ENCODE peak calls at places on chromosomes 6 and 20, in eight cellular contexts. S is heart left ventricle, E is K562, C is retinal pigment epithelial cell, F is left ventricle myocardium inferior, P is psoas muscle, W is uterus, G is astrocyte of the cerebellum. M is an unnamed sample.

GRCh38 chr6:56450882-56451739 is 191.6 kb downstream of the DST start:
- DNase-seq in W (peak; percentile 72), F (peak; percentile 84), E (no peak), C (peak; percentile 61), S (peak; percentile 83), G (peak; percentile 31), P (peak; percentile 70), M (no peak)

GRCh38 chr20:17614176-17614811 is 44.4 kb downstream of the DSTN start:
- DNase-seq in P (peak; percentile 91), E (no peak), C (no peak), F (peak; percentile 87), W (peak; percentile 77), S (peak; percentile 79), G (no peak), M (no peak)

GRCh38 chr6:161057103-161058091 is 65.8 kb downstream of the MAP3K4 start:
- DNase-seq in S (no peak), C (no peak), E (peak; percentile 18), G (no peak), P (no peak), F (no peak), W (no peak), M (no peak)

GRCh38 chr20:7496394-7497111 is 443.7 kb downstream of the HAO1 start:
- DNase-seq in P (no peak), S (no peak), W (no peak), E (no peak), G (peak; percentile 55), F (no peak), C (no peak), M (no peak)

GRCh38 chr6:157235600-157236039 is 87.7 kb downstream of the TMEM242 start:
- DNase-seq in S (peak; percentile 62), C (no peak), G (no peak), E (no peak), F (peak; percentile 64), W (peak; percentile 73), P (peak; percentile 83), M (no peak)

GRCh38 chr6:15594512-15595241 is 68.2 kb downstream of the DTNBP1 start:
- DNase-seq in P (no peak), G (no peak), W (no peak), F (no peak), C (no peak), E (no peak), S (no peak), M (no peak)

GRCh38 chr20:62956387-62957135 is 4.1 kb downstream of the SLC17A9 start:
- DNase-seq in G (no peak), C (no peak), S (no peak), W (no peak), E (no peak), F (no peak), P (peak; percentile 51), M (no peak)

GRCh38 chr20:61980647-61981583 is 84.8 kb downstream of the TAF4 start:
- DNase-seq in E (peak; percentile 79), S (peak; percentile 41), G (no peak), P (no peak), C (no peak), W (no peak), F (peak; percentile 46), M (no peak)

GRCh38 chr6:90083891-90084290 is 189.6 kb downstream of the GJA10 start:
- DNase-seq in S (no peak), E (peak; percentile 64), C (no peak), P (no peak), G (no peak), F (no peak), W (no peak), M (no peak)

GRCh38 chr6:54195637-54196036 is 84.4 kb downstream of the MLIP start:
- DNase-seq in S (no peak), C (no peak), W (no peak), F (no peak), G (no peak), E (no peak), P (no peak), M (no peak)

GRCh38 chr6:69580696-69581095 is 216.1 kb downstream of the LMBRD1 start:
- DNase-seq in P (no peak), G (no peak), C (no peak), E (no peak), F (no peak), S (no peak), W (no peak), M (no peak)

GRCh38 chr6:83758533-83758932 is 49.6 kb upstream of the SNAP91 start:
- DNase-seq in C (no peak), F (no peak), G (no peak), W (no peak), E (no peak), S (no peak), P (no peak), M (no peak)

GRCh38 chr6:26538936-26539615 is 910 bp downstream of the HMGN4 start:
- DNase-seq in C (peak; percentile 84), F (no peak), G (no peak), E (no peak), S (no peak), W (no peak), P (no peak), M (no peak)

GRCh38 chr6:68958327-68958726 is 323.2 kb downstream of the ADGRB3 start:
- DNase-seq in P (no peak), S (no peak), E (peak; percentile 9), C (peak; percentile 4), W (no peak), G (no peak), F (no peak), M (no peak)

DNA sequence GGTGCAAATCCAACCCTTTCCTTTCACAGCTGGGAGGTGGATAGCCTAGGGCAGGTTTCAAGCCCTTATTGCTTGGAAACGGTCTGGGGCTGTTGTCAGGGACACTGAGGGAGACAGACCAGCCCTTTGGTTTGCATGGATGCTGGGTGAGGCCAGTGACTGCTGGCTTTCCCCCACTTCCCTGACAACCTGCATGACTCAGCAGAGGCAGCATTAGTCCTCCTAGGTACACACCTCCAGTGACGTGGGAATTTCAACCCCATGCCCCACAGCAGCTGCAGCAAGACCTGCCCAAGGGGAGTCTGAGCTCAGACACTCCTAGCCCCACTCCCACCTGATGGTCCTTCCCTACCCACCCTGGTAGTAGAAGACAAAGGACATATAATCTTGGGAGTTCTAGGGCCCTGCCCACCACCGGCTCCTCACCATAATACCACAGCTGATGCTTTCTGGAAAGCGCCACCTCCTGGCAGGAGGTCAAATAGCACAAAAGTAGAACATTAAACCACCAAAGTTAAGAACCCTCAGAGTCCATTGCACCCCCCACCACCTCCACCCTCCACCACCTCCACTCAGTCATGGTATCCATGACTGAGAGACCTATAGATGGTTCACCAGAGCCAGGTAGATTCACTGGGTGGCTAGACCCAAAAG is 797.8 kb upstream of the MAN1A1 start:
- DNase-seq in G (no peak), W (no peak), E (no peak), C (no peak), P (no peak), F (no peak), S (no peak), M (no peak)
- TF ChIP-seq CTCF in G (no peak), W (no peak), E (no peak), C (no peak), P (no peak), F (no peak), S (no peak), M (peak; percentile 18)

GRCh38 chr6:143744593-143745151 is 66.9 kb downstream of the PHACTR2 start:
- DNase-seq in C (no peak), G (no peak), E (no peak), S (no peak), W (no peak), P (no peak), F (no peak), M (no peak)
- H3K4me3 ChIP-seq in C (no peak overlapping the region), G (no peak overlapping the region), E (no peak overlapping the region), S (no peak overlapping the region), W (no peak overlapping the region), P (peak overlapping the region; percentile 37), F (peak overlapping the region; percentile 39), M (no peak overlapping the region)

GRCh38 chr6:158797331-158798202 is 21.6 kb downstream of the EZR start:
- DNase-seq in F (no peak), C (no peak), P (no peak), S (no peak), W (no peak), E (no peak), G (peak; percentile 69), M (no peak)

GRCh38 chr6:158798311-158798710 is 20.9 kb downstream of the EZR start:
- DNase-seq in S (no peak), C (no peak), F (no peak), E (no peak), W (no peak), G (no peak), P (no peak), M (no peak)

GRCh38 chr6:158801655-158802294 is 17.4 kb downstream of the EZR start:
- DNase-seq in G (no peak), C (no peak), W (no peak), E (no peak), P (peak; percentile 69), S (peak; percentile 72), F (peak; percentile 70), M (no peak)

GRCh38 chr6:158796353-158796752 is 22.8 kb downstream of the EZR start:
- DNase-seq in P (no peak), E (no peak), C (no peak), W (no peak), S (no peak), F (no peak), G (no peak), M (no peak)

DNA sequence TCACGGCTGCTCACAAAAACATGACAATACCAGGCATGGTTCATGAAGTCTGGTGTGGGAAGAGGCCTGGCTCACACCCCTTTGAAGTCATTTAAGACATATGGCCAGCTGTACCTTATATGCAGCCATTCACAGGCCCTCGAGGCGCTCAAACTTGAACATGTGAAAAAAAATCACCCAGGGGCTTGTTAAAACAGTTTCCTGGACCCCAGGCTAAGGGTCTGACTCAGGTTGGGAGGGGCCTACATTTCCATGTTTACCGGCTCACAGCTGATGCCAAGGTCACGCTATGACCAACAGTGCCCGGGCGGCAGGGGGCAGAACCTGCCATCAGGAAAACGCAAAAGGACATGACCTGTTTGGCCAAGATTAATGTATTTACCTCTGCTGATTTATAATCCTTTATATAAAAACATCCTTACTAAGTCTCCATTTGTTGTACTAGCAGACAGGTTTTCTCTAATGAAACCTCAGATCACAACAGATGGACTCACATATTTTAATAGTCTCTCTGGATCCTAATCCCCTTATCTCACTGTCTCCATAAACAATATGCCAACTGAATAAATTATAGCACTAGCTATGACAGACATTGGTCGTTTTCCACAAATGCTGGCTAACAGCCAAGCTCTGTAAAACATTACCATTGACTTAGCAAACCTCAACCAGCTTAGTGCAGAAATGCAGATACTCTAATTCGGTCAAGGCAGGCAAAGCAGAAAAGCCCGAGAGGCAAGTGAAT is 19.9 kb downstream of the EZR start:
- DNase-seq in G (no peak), P (no peak), F (no peak), W (peak; percentile 48), S (no peak), E (no peak), C (peak; percentile 79), M (no peak)
- TF ChIP-seq CTCF in G (no peak), P (no peak), F (peak; percentile 24), W (no peak), S (no peak), E (no peak), C (peak; percentile 43), M (peak; percentile 48)

DNA sequence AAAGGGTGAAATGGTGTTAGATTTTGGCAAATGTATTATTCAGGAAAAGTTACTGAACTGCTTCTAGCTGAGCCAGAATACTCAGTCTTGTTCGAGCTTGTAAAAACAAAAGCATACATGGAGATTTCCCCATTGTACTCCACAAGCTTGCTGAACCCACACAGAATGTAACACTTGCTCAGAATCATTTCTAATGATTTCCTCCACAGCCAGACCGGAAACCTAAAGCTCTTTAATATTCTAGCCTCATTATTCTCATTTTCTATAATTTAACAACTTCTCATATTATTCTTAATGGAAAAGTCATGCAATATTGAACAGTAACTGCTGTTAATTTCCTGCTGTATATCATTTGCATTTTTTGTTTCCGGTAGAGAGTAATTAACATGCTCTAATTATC is 1387.4 kb upstream of the EYS start:
- DNase-seq in P (no peak), E (no peak), G (no peak), C (no peak), F (no peak), W (no peak), S (no peak), M (no peak)
- H3K4me3 ChIP-seq in P (no peak overlapping the region), E (no peak overlapping the region), G (no peak overlapping the region), C (no peak overlapping the region), F (no peak overlapping the region), W (no peak overlapping the region), S (no peak overlapping the region), M (no peak overlapping the region)